ENCODE peak calls at places on chromosomes 11 and 22, in four cellular contexts. B is stomach, E is prostate gland, D is HL-60. X is an unnamed sample.

GRCh38 chr22:50712341-50713007 is 25.5 kb upstream of the ACR start:
- DNase-seq in B (no peak), D (no peak), E (no peak), X (no peak)

GRCh38 chr11:105130189-105130813 is 9.3 kb downstream of the CARD18 start:
- DNase-seq in D (no peak), E (no peak), B (no peak), X (no peak)

GRCh38 chr11:61000426-61000825 is 28.9 kb downstream of the CD6 start:
- DNase-seq in B (no peak), E (no peak), D (no peak), X (no peak)

GRCh38 chr22:19876941-19877625 is 22.4 kb upstream of the GNB1L start:
- DNase-seq in B (no peak), D (no peak), E (no peak), X (no peak)

GRCh38 chr11:126358763-126359160 is 3.3 kb downstream of the ST3GAL4 start:
- DNase-seq in D (no peak), B (no peak), E (no peak), X (no peak)

GRCh38 chr22:26170795-26171194 is 1.5 kb downstream of the SEZ6L start:
- DNase-seq in B (no peak), E (no peak), D (no peak), X (no peak)

GRCh38 chr22:46111645-46112306 is 38.5 kb upstream of the PPARA start:
- DNase-seq in B (no peak), D (no peak), E (no peak), X (no peak)

GRCh38 chr11:28739489-28740280 is 631.5 kb downstream of the METTL15 start:
- DNase-seq in E (no peak), D (no peak), B (no peak), X (no peak)

GRCh38 chr22:36770116-36770945 is 5.6 kb downstream of the IFT27 start:
- DNase-seq in D (no peak), E (no peak), B (no peak), X (no peak)

GRCh38 chr11:116696381-116696941 is 76.3 kb downstream of the BUD13 start:
- DNase-seq in B (peak), D (no peak), E (no peak), X (no peak)

GRCh38 chr11:1396375-1396841 is 6.7 kb downstream of the BRSK2 start:
- DNase-seq in E (no peak), B (no peak), D (no peak), X (no peak)

GRCh38 chr11:133947298-133947905 is 9.4 kb downstream of the IGSF9B start:
- DNase-seq in E (no peak), B (no peak), D (no peak), X (peak)

GRCh38 chr22:21947040-21948014 is 5.3 kb downstream of the PPM1F start:
- DNase-seq in D (no peak), B (no peak), E (no peak), X (no peak)

GRCh38 chr11:63871962-63872832 is 33.3 kb downstream of the MARK2 start:
- DNase-seq in B (peak), D (peak), E (peak), X (peak)

GRCh38 chr11:10379871-10380568 is 75.0 kb upstream of the AMPD3 start:
- DNase-seq in B (no peak), E (no peak), D (no peak), X (no peak)

GRCh38 chr11:28701760-28702449 is 593.7 kb downstream of the METTL15 start:
- DNase-seq in B (peak), D (no peak), E (peak), X (no peak)

GRCh38 chr22:22061085-22062077 is 78.8 kb upstream of the TOP3B start:
- DNase-seq in E (no peak), B (no peak), D (peak), X (no peak)

GRCh38 chr11:45238724-45239123 is 47.4 kb downstream of the SYT13 start:
- DNase-seq in B (no peak), E (no peak), D (no peak), X (no peak)

GRCh38 chr11:10388096-10388495 is 67.0 kb upstream of the AMPD3 start:
- DNase-seq in D (no peak), E (no peak), B (no peak), X (no peak)

GRCh38 chr11:62652156-62653006 is 721 bp downstream of the INTS5 start:
- DNase-seq in E (no peak), D (no peak), B (no peak), X (no peak)

GRCh38 chr22:19819209-19819910 is 35.3 kb downstream of the GNB1L start:
- DNase-seq in E (no peak), D (no peak), B (peak), X (no peak)

GRCh38 chr11:10605941-10606381 is 37.5 kb upstream of the LYVE1 start:
- DNase-seq in E (no peak), D (peak), B (peak), X (no peak)

GRCh38 chr11:46293616-46294015 is 16.2 kb downstream of the CREB3L1 start:
- DNase-seq in B (no peak), D (no peak), E (no peak), X (no peak)

GRCh38 chr11:31966846-31967245 is 124.0 kb upstream of the RCN1 start:
- DNase-seq in D (no peak), B (no peak), E (no peak), X (no peak)

GRCh38 chr11:31967404-31967950 is 123.4 kb upstream of the RCN1 start:
- DNase-seq in E (no peak), B (no peak), D (no peak), X (no peak)

GRCh38 chr11:31972623-31973022 is 118.3 kb upstream of the RCN1 start:
- DNase-seq in E (no peak), D (no peak), B (no peak), X (no peak)

GRCh38 chr11:31973175-31973574 is 117.7 kb upstream of the RCN1 start:
- DNase-seq in D (no peak), B (no peak), E (no peak), X (no peak)

DNA sequence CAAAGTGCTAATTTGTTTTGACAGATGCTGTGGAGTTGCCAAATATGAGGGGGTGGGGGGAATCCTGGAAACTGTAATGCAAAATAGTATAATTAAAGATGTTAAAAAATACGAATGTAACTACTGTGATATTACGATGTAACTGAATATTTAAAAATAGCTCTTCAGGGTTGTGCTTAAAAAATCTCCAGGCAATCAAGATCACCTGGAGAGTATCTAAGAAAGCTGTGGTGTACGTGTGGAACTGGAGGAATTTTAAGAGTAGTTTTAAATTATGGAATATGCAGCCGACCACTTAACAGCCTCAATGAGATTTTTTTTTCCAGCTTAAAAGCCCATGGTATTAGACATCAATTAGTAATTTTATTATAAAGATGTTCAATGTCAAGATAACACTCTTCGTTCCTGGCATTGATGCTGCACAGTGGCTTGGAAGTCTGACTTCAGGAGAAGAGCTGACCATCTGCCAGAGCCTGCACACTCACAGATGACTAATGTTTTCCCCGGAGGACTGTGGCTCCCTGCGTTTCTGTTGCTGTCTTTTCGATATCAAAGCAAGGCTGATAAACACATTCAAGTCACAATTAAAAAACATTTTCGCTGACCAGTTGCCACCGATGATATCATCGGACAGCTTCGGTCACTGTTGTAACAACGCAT is 122.0 kb upstream of the RCN1 start:
- DNase-seq in D (no peak), B (no peak), E (no peak), X (no peak)
- TF ChIP-seq POLR2AphosphoS5 in D (no peak), B (no peak), E (no peak), X (no peak)

GRCh38 chr11:130436171-130436570 is 7.8 kb upstream of the ADAMTS8 start:
- DNase-seq in B (no peak), E (no peak), D (no peak), X (no peak)
- TF ChIP-seq POLR2AphosphoS5 in B (no peak), E (no peak), D (no peak), X (no peak)

GRCh38 chr11:75147875-75148263 is 3.0 kb upstream of the SLCO2B1 start:
- DNase-seq in B (no peak), D (peak), E (no peak), X (no peak)
- TF ChIP-seq POLR2AphosphoS5 in B (no peak), D (no peak), E (no peak), X (no peak)

DNA sequence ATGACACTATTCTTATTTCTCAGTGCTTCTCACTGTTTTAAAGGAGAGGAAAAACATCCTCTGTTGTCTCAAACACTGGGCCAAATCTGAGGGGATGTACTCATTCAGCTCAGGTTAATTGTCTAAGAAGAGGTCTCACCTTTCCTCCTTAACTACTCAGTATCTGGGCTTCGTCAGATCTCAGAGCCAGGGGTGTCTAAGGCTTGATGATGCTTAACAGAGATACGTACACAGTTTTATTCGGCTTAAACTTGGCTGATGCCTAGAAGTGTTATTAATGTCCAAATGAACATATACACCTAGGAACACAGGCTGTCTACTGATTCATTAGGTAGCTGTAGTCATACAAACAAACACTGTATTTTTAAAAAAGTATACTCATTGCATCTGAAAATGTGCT is 85.8 kb downstream of the UVRAG start:
- DNase-seq in B (no peak), E (no peak), D (no peak), X (no peak)
- TF ChIP-seq POLR2AphosphoS5 in B (no peak), E (no peak), D (no peak), X (no peak)

GRCh38 chr11:19656140-19656541 is 56.5 kb upstream of the NAV2 start:
- DNase-seq in E (peak), D (no peak), B (no peak), X (no peak)

GRCh38 chr11:19661827-19662226 is 50.8 kb upstream of the NAV2 start:
- DNase-seq in B (no peak), E (no peak), D (no peak), X (no peak)

GRCh38 chr11:19659529-19659928 is 53.1 kb upstream of the NAV2 start:
- DNase-seq in B (no peak), E (no peak), D (no peak), X (no peak)

GRCh38 chr11:19658344-19658743 is 54.3 kb upstream of the NAV2 start:
- DNase-seq in B (no peak), E (no peak), D (no peak), X (no peak)

DNA sequence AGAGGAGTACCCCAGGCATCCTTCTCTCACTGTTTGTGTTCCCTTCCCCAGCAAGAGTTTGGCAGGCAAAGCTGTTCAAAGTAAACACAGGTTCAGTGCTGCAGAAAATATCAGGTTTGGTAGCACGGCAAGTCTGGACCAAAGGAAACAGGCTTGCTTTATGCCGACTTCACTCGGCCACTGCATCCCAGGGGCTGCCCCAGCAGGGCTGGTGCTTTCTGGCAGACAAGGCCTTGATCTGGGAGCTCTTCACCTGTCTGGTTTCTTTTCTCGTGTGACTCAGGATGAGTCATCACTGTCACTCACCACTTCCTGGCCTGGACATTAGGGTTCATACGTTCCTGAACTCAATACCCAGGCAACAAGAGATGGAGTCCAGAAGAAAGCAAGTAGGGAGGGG is 52.6 kb upstream of the NAV2 start:
- DNase-seq in E (peak), B (no peak), D (no peak), X (peak)
- TF ChIP-seq POLR2AphosphoS5 in E (peak), B (no peak), D (no peak), X (no peak)

DNA sequence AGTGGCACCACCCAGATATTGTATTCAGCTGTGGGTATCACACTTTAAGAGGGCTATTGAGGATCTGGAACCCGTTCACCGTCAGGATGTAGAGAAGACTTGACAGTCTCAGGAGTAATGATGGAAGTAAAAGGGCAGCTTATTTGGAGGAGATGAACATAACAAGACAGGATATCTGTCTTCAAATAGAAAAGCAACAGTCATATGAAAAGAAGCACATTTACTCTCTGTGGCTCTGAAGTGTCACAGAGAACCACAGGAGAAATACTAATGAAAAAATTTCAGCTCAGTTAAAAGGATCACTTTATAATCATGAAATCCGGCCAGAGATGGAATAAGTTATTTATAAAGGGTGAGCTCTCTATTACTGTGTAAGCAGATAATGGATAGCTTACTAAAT is 200.8 kb downstream of the FAM76B start:
- DNase-seq in E (no peak), B (no peak), D (no peak), X (no peak)
- TF ChIP-seq POLR2AphosphoS5 in E (no peak), B (no peak), D (no peak), X (no peak)

X was measured in GM12892.